ENCODE peak calls at places on chromosomes 2 and 18, in five cellular contexts. Q is SK-N-SH, M is GM12878, E is K562, U is HepG2. O is an unnamed sample.
A peak's percentile ranks its signal among the peaks of the same experiment; 100 is the strongest.

GRCh38 chr2:1862881-1863280 is 118.6 kb upstream of the PXDN start:
- DNase-seq in U (no peak), Q (no peak), E (no peak), M (no peak), O (no peak)

GRCh38 chr2:142813830-142814829 is 63.3 kb upstream of the KYNU start:
- DNase-seq in U (peak; percentile 78), M (no peak), E (no peak), Q (no peak), O (no peak)

GRCh38 chr18:36511791-36512352 is 214.4 kb downstream of the FHOD3 start:
- DNase-seq in Q (peak; percentile 27), E (no peak), M (no peak), U (no peak), O (no peak)

GRCh38 chr2:20447437-20448245 is 767 bp downstream of the RHOB start:
- DNase-seq in M (no peak), Q (peak; percentile 82), U (no peak), E (no peak), O (no peak)

GRCh38 chr18:10841203-10841602 is 308.2 kb downstream of the PIEZO2 start:
- DNase-seq in M (no peak), Q (no peak), E (no peak), U (no peak), O (no peak)

GRCh38 chr18:37987901-37988300 is 422.3 kb upstream of the CELF4 start:
- DNase-seq in U (no peak), E (no peak), Q (no peak), M (no peak), O (no peak)

GRCh38 chr2:20211860-20212458 is 13.0 kb downstream of the SDC1 start:
- DNase-seq in E (no peak), Q (no peak), M (no peak), U (no peak), O (no peak)

GRCh38 chr18:73296686-73297085 is 428.9 kb upstream of the NETO1 start:
- DNase-seq in E (no peak), U (no peak), Q (no peak), M (no peak), O (no peak)

GRCh38 chr2:185984670-185985069 is 246.1 kb downstream of the FSIP2 start:
- DNase-seq in M (no peak), U (no peak), E (no peak), Q (no peak), O (no peak)

GRCh38 chr2:65919579-65920188 is 487.3 kb upstream of the SPRED2 start:
- DNase-seq in Q (no peak), E (no peak), M (no peak), U (no peak), O (no peak)

GRCh38 chr2:180583441-180584140 is 396.8 kb upstream of the UBE2E3 start:
- DNase-seq in Q (no peak), M (no peak), E (no peak), U (no peak), O (no peak)

GRCh38 chr2:156753766-156754165 is 317.6 kb downstream of the GPD2 start:
- DNase-seq in Q (no peak), M (no peak), E (no peak), U (no peak), O (no peak)

GRCh38 chr2:55099878-55100820 is 49.9 kb upstream of the RTN4 start:
- DNase-seq in U (no peak), M (no peak), E (no peak), Q (no peak), O (no peak)

GRCh38 chr2:241762933-241763369 is 13.7 kb upstream of the GAL3ST2 start:
- DNase-seq in U (no peak), M (peak; percentile 21), Q (peak; percentile 45), E (peak; percentile 43), O (no peak)

GRCh38 chr2:102114290-102114721 is 28.2 kb upstream of the IL1R1 start:
- DNase-seq in U (peak; percentile 64), E (no peak), M (peak; percentile 33), Q (no peak), O (no peak)

GRCh38 chr2:168456526-168457176 is 579 bp downstream of the CERS6 start:
- DNase-seq in M (no peak), U (peak; percentile 40), E (peak; percentile 65), Q (peak; percentile 82), O (no peak)

GRCh38 chr18:24470022-24470618 is 9.7 kb downstream of the HRH4 start:
- DNase-seq in M (no peak), Q (no peak), U (peak; percentile 7), E (no peak), O (no peak)

GRCh38 chr2:96954490-96954846 is 31.9 kb downstream of the FAM178B start:
- DNase-seq in E (no peak), U (no peak), M (peak; percentile 39), Q (no peak), O (no peak)

GRCh38 chr2:45028276-45028675 is 19.0 kb upstream of the SIX2 start:
- DNase-seq in Q (no peak), E (no peak), M (no peak), U (no peak), O (no peak)

GRCh38 chr2:236168110-236169067 is at the start of gene GBX2:
- DNase-seq in Q (peak; percentile 91), U (no peak), E (peak; percentile 92), M (no peak), O (no peak)

GRCh38 chr2:7627587-7627986 is 710.4 kb downstream of the RNF144A start:
- DNase-seq in U (no peak), M (no peak), E (no peak), Q (no peak), O (no peak)

GRCh38 chr2:26571316-26571715 is 69.8 kb downstream of the CIB4 start:
- DNase-seq in M (no peak), U (no peak), Q (no peak), E (no peak), O (no peak)

GRCh38 chr2:43228341-43228751 is 1.9 kb upstream of the ZFP36L2 start:
- DNase-seq in M (no peak), U (no peak), Q (no peak), E (no peak), O (no peak)

GRCh38 chr2:6877402-6878305 is at the start of gene RSAD2:
- DNase-seq in M (peak; percentile 15), Q (no peak), E (no peak), U (peak; percentile 31), O (no peak)

GRCh38 chr2:150135223-150135883 is 352.1 kb downstream of the RND3 start:
- DNase-seq in U (peak; percentile 12), M (no peak), Q (no peak), E (no peak), O (no peak)

GRCh38 chr2:98894331-98895000 is 41.6 kb downstream of the CRACDL start:
- DNase-seq in M (no peak), E (no peak), Q (no peak), U (no peak), O (no peak)

GRCh38 chr2:218618102-218618860 is 10.6 kb downstream of the PLCD4 start:
- DNase-seq in Q (peak; percentile 50), M (no peak), E (no peak), U (peak; percentile 18), O (no peak)

GRCh38 chr2:189483571-189484415 is 42.5 kb downstream of the WDR75 start:
- DNase-seq in M (no peak), Q (peak; percentile 6), U (no peak), E (no peak), O (no peak)

GRCh38 chr2:25251461-25252273 is 83.3 kb upstream of the POMC start:
- DNase-seq in Q (peak; percentile 84), M (no peak), E (peak; percentile 74), U (peak; percentile 91), O (no peak)

GRCh38 chr18:22355598-22355997 is 62.1 kb downstream of the CTAGE1 start:
- DNase-seq in U (no peak), Q (no peak), E (no peak), M (no peak), O (no peak)

GRCh38 chr2:128395640-128396499 is 77.2 kb upstream of the HS6ST1 start:
- DNase-seq in E (no peak), Q (peak; percentile 10), U (no peak), M (no peak), O (no peak)

GRCh38 chr2:239792649-239793010 is 232.5 kb downstream of the NDUFA10 start:
- DNase-seq in E (no peak), U (no peak), M (no peak), Q (no peak), O (no peak)

GRCh38 chr2:12192762-12193161 is 446.3 kb downstream of the LPIN1 start:
- DNase-seq in Q (no peak), M (no peak), E (no peak), U (no peak), O (peak; percentile 22)

GRCh38 chr2:14960686-14961324 is 328.3 kb downstream of the LRATD1 start:
- DNase-seq in U (no peak), Q (no peak), E (no peak), M (no peak), O (no peak)

GRCh38 chr18:3478262-3478978 is 28.4 kb downstream of the TGIF1 start:
- DNase-seq in M (no peak), E (no peak), U (no peak), Q (no peak), O (no peak)

GRCh38 chr2:130749641-130750040 is 5.7 kb upstream of the AMER3 start:
- DNase-seq in Q (no peak), E (no peak), U (no peak), M (no peak), O (no peak)

GRCh38 chr2:165618806-165619205 is 149.3 kb downstream of the CSRNP3 start:
- DNase-seq in E (no peak), U (no peak), Q (no peak), M (no peak), O (no peak)

GRCh38 chr2:60796573-60797509 is 40.8 kb downstream of the PAPOLG start:
- DNase-seq in U (no peak), Q (no peak), M (no peak), E (no peak), O (peak; percentile 80)
- TF ChIP-seq REST in U (no peak), Q (no peak), M (no peak), E (no peak), O (no peak)

GRCh38 chr18:49723648-49724180 is 89.6 kb downstream of the ACAA2 start:
- DNase-seq in U (peak; percentile 80), Q (no peak), E (no peak), M (peak; percentile 43), O (no peak)
- TF ChIP-seq GABPA in U (no peak), Q (no peak), E (no peak), M (no peak), O (no peak)

GRCh38 chr2:3641841-3642421 is 16.1 kb upstream of the ALLC start:
- DNase-seq in U (no peak), Q (no peak), E (no peak), M (no peak), O (no peak)
- TF ChIP-seq REST in U (no peak), Q (no peak), E (no peak), M (no peak), O (no peak)

GRCh38 chr2:207891222-207891844 is 121.6 kb upstream of the FZD5 start:
- DNase-seq in M (no peak), E (no peak), Q (no peak), U (peak; percentile 49), O (no peak)

GRCh38 chr2:207897541-207898353 is 127.6 kb downstream of the PLEKHM3 start:
- DNase-seq in M (no peak), Q (no peak), E (no peak), U (peak; percentile 84), O (no peak)

GRCh38 chr2:207895236-207895860 is 125.6 kb upstream of the FZD5 start:
- DNase-seq in M (no peak), Q (no peak), E (no peak), U (no peak), O (no peak)

GRCh38 chr2:207896525-207897295 is 127.0 kb upstream of the FZD5 start:
- DNase-seq in M (no peak), E (no peak), Q (peak; percentile 23), U (peak; percentile 46), O (no peak)

GRCh38 chr2:207892676-207893402 is 123.1 kb upstream of the FZD5 start:
- DNase-seq in U (no peak), M (no peak), E (no peak), Q (no peak), O (no peak)
- TF ChIP-seq GABPA in U (no peak), M (no peak), E (no peak), Q (no peak), O (no peak)